ENCODE peak calls at places on chromosomes 11 and 22, in six cellular contexts. One of them, this sample, is unnamed.

GRCh38 chr22:29810156-29810555 is 27.9 kb downstream of the ASCC2 start:
- DNase-seq in NCI-H1930: no peak
- DNase-seq in heart right ventricle: no peak
- DNase-seq in AG09319: no peak
- DNase-seq in posterior vena cava: no peak
- DNase-seq in EH: no peak
- DNase-seq in this sample: no peak

GRCh38 chr22:49331878-49332277 is 495.8 kb downstream of the BRD1 start:
- DNase-seq in NCI-H1930: no peak
- DNase-seq in heart right ventricle: no peak
- DNase-seq in AG09319: no peak
- DNase-seq in posterior vena cava: peak
- DNase-seq in EH: no peak
- DNase-seq in this sample: no peak

GRCh38 chr22:31526275-31526674 is 29.9 kb downstream of the SFI1 start:
- DNase-seq in NCI-H1930: no peak
- DNase-seq in heart right ventricle: no peak
- DNase-seq in AG09319: no peak
- DNase-seq in posterior vena cava: no peak
- DNase-seq in EH: no peak
- DNase-seq in this sample: no peak

GRCh38 chr11:96188625-96189006 is 154.4 kb downstream of the MAML2 start:
- DNase-seq in NCI-H1930: no peak
- DNase-seq in heart right ventricle: no peak
- DNase-seq in AG09319: no peak
- DNase-seq in posterior vena cava: no peak
- DNase-seq in EH: peak
- DNase-seq in this sample: no peak

GRCh38 chr11:67318239-67318555 is 14.9 kb downstream of the SSH3 start:
- DNase-seq in NCI-H1930: no peak
- DNase-seq in heart right ventricle: no peak
- DNase-seq in AG09319: no peak
- DNase-seq in posterior vena cava: no peak
- DNase-seq in EH: no peak
- DNase-seq in this sample: no peak

GRCh38 chr11:57499413-57499982 is 16.0 kb downstream of the SLC43A1 start:
- DNase-seq in NCI-H1930: peak
- DNase-seq in heart right ventricle: peak
- DNase-seq in AG09319: peak
- DNase-seq in posterior vena cava: peak
- DNase-seq in EH: peak
- DNase-seq in this sample: peak

GRCh38 chr11:7538466-7539454 is 25.0 kb downstream of the PPFIBP2 start:
- DNase-seq in NCI-H1930: no peak
- DNase-seq in heart right ventricle: no peak
- DNase-seq in AG09319: peak
- DNase-seq in posterior vena cava: no peak
- DNase-seq in EH: peak
- DNase-seq in this sample: no peak

GRCh38 chr22:20238567-20239062 is 29.5 kb downstream of the RTN4R start:
- DNase-seq in NCI-H1930: no peak
- DNase-seq in heart right ventricle: peak
- DNase-seq in AG09319: no peak
- DNase-seq in posterior vena cava: no peak
- DNase-seq in EH: peak
- DNase-seq in this sample: no peak

GRCh38 chr11:57779275-57779674 is 17.7 kb downstream of the CTNND1 start:
- DNase-seq in NCI-H1930: no peak
- DNase-seq in heart right ventricle: peak
- DNase-seq in AG09319: peak
- DNase-seq in posterior vena cava: no peak
- DNase-seq in EH: peak
- DNase-seq in this sample: peak

GRCh38 chr22:46613606-46613997 is 6.6 kb upstream of the GRAMD4 start:
- DNase-seq in NCI-H1930: no peak
- DNase-seq in heart right ventricle: no peak
- DNase-seq in AG09319: no peak
- DNase-seq in posterior vena cava: no peak
- DNase-seq in EH: peak
- DNase-seq in this sample: no peak

GRCh38 chr11:19828382-19829108 is 115.9 kb downstream of the NAV2 start:
- DNase-seq in NCI-H1930: no peak
- DNase-seq in heart right ventricle: no peak
- DNase-seq in AG09319: no peak
- DNase-seq in posterior vena cava: no peak
- DNase-seq in EH: no peak
- DNase-seq in this sample: no peak

GRCh38 chr11:2186669-2187266 is 15.2 kb upstream of the TH start:
- DNase-seq in NCI-H1930: peak
- DNase-seq in heart right ventricle: no peak
- DNase-seq in AG09319: no peak
- DNase-seq in posterior vena cava: no peak
- DNase-seq in EH: peak
- DNase-seq in this sample: no peak

GRCh38 chr11:122920579-122920978 is 38.0 kb downstream of the JHY start:
- DNase-seq in NCI-H1930: peak
- DNase-seq in heart right ventricle: no peak
- DNase-seq in AG09319: no peak
- DNase-seq in posterior vena cava: no peak
- DNase-seq in EH: no peak
- DNase-seq in this sample: no peak

GRCh38 chr11:100467821-100468508 is 219.1 kb upstream of the ARHGAP42 start:
- DNase-seq in NCI-H1930: no peak
- DNase-seq in heart right ventricle: no peak
- DNase-seq in AG09319: no peak
- DNase-seq in posterior vena cava: no peak
- DNase-seq in EH: no peak
- DNase-seq in this sample: no peak

GRCh38 chr11:119832132-119832531 is 103.1 kb upstream of the NECTIN1 start:
- DNase-seq in NCI-H1930: no peak
- DNase-seq in heart right ventricle: no peak
- DNase-seq in AG09319: no peak
- DNase-seq in posterior vena cava: peak
- DNase-seq in EH: no peak
- DNase-seq in this sample: no peak

GRCh38 chr22:21657361-21658118 is 8.3 kb upstream of the PPIL2 start:
- DNase-seq in NCI-H1930: peak
- DNase-seq in heart right ventricle: peak
- DNase-seq in AG09319: no peak
- DNase-seq in posterior vena cava: peak
- DNase-seq in EH: peak
- DNase-seq in this sample: no peak

GRCh38 chr22:43031617-43032016 is 16.7 kb upstream of the PACSIN2 start:
- DNase-seq in NCI-H1930: no peak
- DNase-seq in heart right ventricle: no peak
- DNase-seq in AG09319: no peak
- DNase-seq in posterior vena cava: no peak
- DNase-seq in EH: peak
- DNase-seq in this sample: no peak

GRCh38 chr11:66934971-66935779 is 23.0 kb downstream of the PC start:
- DNase-seq in NCI-H1930: no peak
- DNase-seq in heart right ventricle: no peak
- DNase-seq in AG09319: no peak
- DNase-seq in posterior vena cava: no peak
- DNase-seq in EH: peak
- DNase-seq in this sample: peak

GRCh38 chr11:77150836-77151235 is 22.8 kb downstream of the MYO7A start:
- DNase-seq in NCI-H1930: no peak
- DNase-seq in heart right ventricle: no peak
- DNase-seq in AG09319: no peak
- DNase-seq in posterior vena cava: no peak
- DNase-seq in EH: no peak
- DNase-seq in this sample: no peak

GRCh38 chr11:67373916-67374570 is 645 bp upstream of the CLCF1 start:
- DNase-seq in NCI-H1930: no peak
- DNase-seq in heart right ventricle: peak
- DNase-seq in AG09319: peak
- DNase-seq in posterior vena cava: peak
- DNase-seq in EH: peak
- DNase-seq in this sample: peak

GRCh38 chr11:102633385-102634026 is 8.4 kb upstream of the MMP20 start:
- DNase-seq in NCI-H1930: no peak
- DNase-seq in heart right ventricle: no peak
- DNase-seq in AG09319: no peak
- DNase-seq in posterior vena cava: no peak
- DNase-seq in EH: no peak
- DNase-seq in this sample: no peak

GRCh38 chr22:21876486-21877176 is 9.2 kb upstream of the MAPK1 start:
- DNase-seq in NCI-H1930: no peak
- DNase-seq in heart right ventricle: no peak
- DNase-seq in AG09319: peak
- DNase-seq in posterior vena cava: no peak
- DNase-seq in EH: peak
- DNase-seq in this sample: peak